ENCODE peak calls at places on chromosome 15, in nine cellular contexts. I is dermis blood vessel endothelial cell; H is posterior vena cava; X is hypothalamus; A is mesenteric fat pad; P is HFF-Myc; E is Kasumi-1; V is stimulated activated CD4-positive, alpha-beta T cell treated with anti-CD3 and anti-CD28 coated beads, Interleukin-15, amount 100 ng/mL, for 24 hours; L is PC-3. T is an unnamed sample.

GRCh38 chr15:49606594-49606993 is 14.0 kb downstream of the FAM227B start:
- DNase-seq in H (no peak), P (no peak), A (no peak), V (no peak), X (no peak), E (no peak), I (no peak), L (peak; percentile 1), T (no peak)

GRCh38 chr15:96505014-96505413 is 174.5 kb downstream of the NR2F2 start:
- DNase-seq in A (no peak), P (no peak), E (no peak), X (no peak), H (no peak), L (no peak), V (no peak), I (no peak), T (no peak)

GRCh38 chr15:92882697-92883642 is 17.2 kb upstream of the CHD2 start:
- DNase-seq in H (peak; percentile 84), I (peak; percentile 29), L (no peak), P (no peak), A (no peak), X (no peak), E (peak; percentile 97), V (peak; percentile 44), T (no peak)

GRCh38 chr15:85772668-85773067 is 22.1 kb downstream of the KLHL25 start:
- DNase-seq in A (no peak), I (no peak), V (no peak), L (no peak), X (no peak), E (no peak), H (no peak), P (no peak), T (no peak)

GRCh38 chr15:66249623-66250174 is 3.9 kb downstream of the MEGF11 start:
- DNase-seq in E (no peak), A (no peak), P (no peak), V (no peak), H (no peak), I (no peak), L (no peak), X (no peak), T (no peak)

GRCh38 chr15:38781196-38781595 is 216.6 kb upstream of the RASGRP1 start:
- DNase-seq in H (no peak), P (no peak), A (no peak), X (no peak), E (no peak), L (no peak), V (no peak), I (no peak), T (no peak)

GRCh38 chr15:55784284-55784683 is 41.3 kb upstream of the PRTG start:
- DNase-seq in L (no peak), A (no peak), I (no peak), H (no peak), V (no peak), E (no peak), X (no peak), P (no peak), T (no peak)

GRCh38 chr15:88651293-88651692 is 12.5 kb downstream of the ISG20 start:
- DNase-seq in E (no peak), I (no peak), L (no peak), X (no peak), V (no peak), P (no peak), H (no peak), A (peak; percentile 20), T (no peak)

GRCh38 chr15:55289573-55290360 is at the start of gene RAB27A:
- DNase-seq in P (no peak), A (peak; percentile 93), E (peak; percentile 66), X (no peak), H (peak; percentile 92), I (peak; percentile 82), L (peak; percentile 41), V (peak; percentile 89), T (peak; percentile 75)

GRCh38 chr15:77482570-77482969 is 61.9 kb downstream of the HMG20A start:
- DNase-seq in X (no peak), I (peak; percentile 86), P (no peak), A (no peak), E (no peak), H (no peak), V (no peak), L (peak; percentile 63), T (no peak)

GRCh38 chr15:72179950-72180581 is 17.5 kb downstream of the GRAMD2A start:
- DNase-seq in I (peak; percentile 69), A (peak; percentile 82), X (peak; percentile 24), E (no peak), L (no peak), V (no peak), H (peak; percentile 81), P (no peak), T (no peak)

GRCh38 chr15:84888639-84889038 is 4.2 kb downstream of the SLC28A1 start:
- DNase-seq in V (no peak), L (no peak), P (no peak), I (no peak), H (no peak), A (no peak), X (no peak), E (no peak), T (no peak)

GRCh38 chr15:25684521-25685215 is 178.5 kb downstream of the ATP10A start:
- DNase-seq in P (peak; percentile 36), V (no peak), H (peak; percentile 95), I (no peak), X (no peak), A (peak; percentile 82), L (peak; percentile 63), E (no peak), T (no peak)

GRCh38 chr15:80643296-80643965 is 51.7 kb upstream of the ABHD17C start:
- DNase-seq in P (no peak), H (no peak), V (no peak), I (no peak), X (no peak), L (no peak), E (peak; percentile 96), A (no peak), T (no peak)

GRCh38 chr15:80584561-80584964 is 110.5 kb upstream of the ABHD17C start:
- DNase-seq in A (no peak), P (no peak), L (no peak), V (no peak), I (no peak), X (no peak), H (no peak), E (no peak), T (no peak)

GRCh38 chr15:58065011-58065444 is 483 bp downstream of the ALDH1A2 start:
- DNase-seq in L (no peak), X (no peak), P (no peak), E (no peak), V (peak; percentile 24), A (no peak), I (peak; percentile 20), H (peak; percentile 78), T (no peak)

GRCh38 chr15:98150084-98150483 is 189.6 kb downstream of the ARRDC4 start:
- DNase-seq in P (no peak), E (peak; percentile 53), L (no peak), H (no peak), X (no peak), V (no peak), I (no peak), A (no peak), T (no peak)

GRCh38 chr15:60798821-60799220 is 319.9 kb upstream of the ICE2 start:
- DNase-seq in I (peak; percentile 28), A (no peak), V (peak; percentile 79), P (no peak), H (no peak), X (no peak), E (no peak), L (no peak), T (no peak)

GRCh38 chr15:25508369-25509002 is 69.7 kb upstream of the UBE3A start:
- DNase-seq in P (no peak), I (peak; percentile 32), L (peak; percentile 42), E (peak; percentile 1), A (no peak), V (no peak), H (no peak), X (no peak), T (no peak)

GRCh38 chr15:71295242-71296031 is 180.2 kb downstream of the THSD4 start:
- DNase-seq in I (peak; percentile 99), P (peak; percentile 99), E (no peak), V (peak; percentile 2), A (no peak), L (peak; percentile 98), X (no peak), H (no peak), T (no peak)

GRCh38 chr15:45242289-45242688 is 9.7 kb upstream of the SLC28A2 start:
- DNase-seq in I (peak; percentile 8), H (no peak), V (no peak), A (no peak), E (no peak), L (no peak), P (no peak), X (no peak), T (no peak)

GRCh38 chr15:45116482-45117326 is 2.6 kb downstream of the DUOXA2 start:
- DNase-seq in P (no peak), A (no peak), V (peak; percentile 37), E (no peak), X (no peak), H (peak; percentile 70), I (no peak), L (no peak), T (no peak)

GRCh38 chr15:57554063-57554820 is 37.5 kb upstream of the MYZAP start:
- DNase-seq in P (no peak), L (no peak), H (no peak), I (peak; percentile 86), E (no peak), X (peak; percentile 16), V (no peak), A (no peak), T (no peak)

GRCh38 chr15:57890351-57890750 is 175.2 kb downstream of the ALDH1A2 start:
- DNase-seq in P (no peak), I (no peak), V (no peak), E (no peak), A (no peak), L (peak; percentile 12), H (no peak), X (no peak), T (no peak)

GRCh38 chr15:76310470-76311070 is 699 bp downstream of the ETFA start:
- DNase-seq in X (no peak), H (no peak), V (no peak), A (no peak), P (no peak), I (peak; percentile 38), L (peak; percentile 3), E (peak; percentile 20), T (peak; percentile 24)

GRCh38 chr15:82043726-82044372 is 2.0 kb downstream of the MEX3B start:
- DNase-seq in I (no peak), L (no peak), H (no peak), E (no peak), A (no peak), V (no peak), P (no peak), X (no peak), T (no peak)

GRCh38 chr15:57160823-57161560 is 215.3 kb upstream of the CGNL1 start:
- DNase-seq in V (no peak), L (peak; percentile 50), H (no peak), P (no peak), X (no peak), E (no peak), A (no peak), I (no peak), T (no peak)

GRCh38 chr15:29672923-29673809 is 149.1 kb downstream of the TJP1 start:
- DNase-seq in H (no peak), L (no peak), X (no peak), P (no peak), V (no peak), I (no peak), A (peak; percentile 16), E (no peak), T (no peak)

GRCh38 chr15:40069178-40070165 is 30.5 kb upstream of the SRP14 start:
- DNase-seq in A (peak; percentile 94), P (no peak), V (no peak), L (peak; percentile 97), X (peak; percentile 79), H (peak; percentile 91), E (no peak), I (peak; percentile 87), T (no peak)

GRCh38 chr15:48066456-48066855 is 54.3 kb upstream of the SLC24A5 start:
- DNase-seq in E (no peak), V (no peak), H (no peak), A (no peak), X (no peak), P (no peak), L (no peak), I (no peak), T (no peak)

GRCh38 chr15:85398822-85399221 is 18.4 kb downstream of the AKAP13 start:
- DNase-seq in E (no peak), V (no peak), H (no peak), P (no peak), L (no peak), I (no peak), A (no peak), X (no peak), T (no peak)